ENCODE peak calls at places on chromosomes 5 and 9, in five cellular contexts. One of them, this sample, is unnamed.

GRCh38 chr5:179257190-179257741 is 88.0 kb downstream of the ADAMTS2 start:
- DNase-seq in pancreas: no peak
- DNase-seq in psoas muscle: peak
- DNase-seq in CD4-positive, alpha-beta T cell: no peak
- DNase-seq in astrocyte of the spinal cord: no peak
- DNase-seq in this sample: no peak

GRCh38 chr9:114386361-114386885 is 1.4 kb downstream of the AKNA start:
- DNase-seq in astrocyte of the spinal cord: no peak
- DNase-seq in pancreas: no peak
- DNase-seq in psoas muscle: no peak
- DNase-seq in CD4-positive, alpha-beta T cell: no peak
- DNase-seq in this sample: no peak

GRCh38 chr5:111996574-111996973 is 239.6 kb upstream of the NREP start:
- DNase-seq in astrocyte of the spinal cord: no peak
- DNase-seq in psoas muscle: no peak
- DNase-seq in CD4-positive, alpha-beta T cell: no peak
- DNase-seq in pancreas: no peak
- DNase-seq in this sample: no peak

GRCh38 chr5:170484459-170484831 is 19.4 kb upstream of the KCNIP1 start:
- DNase-seq in pancreas: no peak
- DNase-seq in psoas muscle: no peak
- DNase-seq in astrocyte of the spinal cord: no peak
- DNase-seq in CD4-positive, alpha-beta T cell: no peak
- DNase-seq in this sample: no peak

GRCh38 chr9:124353811-124354274 is 61.4 kb downstream of the PSMB7 start:
- DNase-seq in CD4-positive, alpha-beta T cell: no peak
- DNase-seq in pancreas: no peak
- DNase-seq in astrocyte of the spinal cord: peak
- DNase-seq in psoas muscle: no peak
- DNase-seq in this sample: no peak

GRCh38 chr5:6583049-6583880 is 49.6 kb downstream of the NSUN2 start:
- DNase-seq in astrocyte of the spinal cord: no peak
- DNase-seq in CD4-positive, alpha-beta T cell: no peak
- DNase-seq in psoas muscle: peak
- DNase-seq in pancreas: peak
- DNase-seq in this sample: peak

GRCh38 chr9:9729082-9729481 is 883.7 kb downstream of the PTPRD start:
- DNase-seq in pancreas: no peak
- DNase-seq in astrocyte of the spinal cord: no peak
- DNase-seq in CD4-positive, alpha-beta T cell: no peak
- DNase-seq in psoas muscle: no peak
- DNase-seq in this sample: no peak

GRCh38 chr9:106621299-106621920 is 241.6 kb upstream of the ZNF462 start:
- DNase-seq in astrocyte of the spinal cord: peak
- DNase-seq in CD4-positive, alpha-beta T cell: no peak
- DNase-seq in pancreas: no peak
- DNase-seq in psoas muscle: no peak
- DNase-seq in this sample: no peak

GRCh38 chr5:157217289-157218024 is 36.8 kb downstream of the ITK start:
- DNase-seq in CD4-positive, alpha-beta T cell: no peak
- DNase-seq in pancreas: no peak
- DNase-seq in astrocyte of the spinal cord: no peak
- DNase-seq in psoas muscle: no peak
- DNase-seq in this sample: no peak

GRCh38 chr9:113578877-113579269 is 115.3 kb downstream of the RGS3 start:
- DNase-seq in astrocyte of the spinal cord: peak
- DNase-seq in psoas muscle: peak
- DNase-seq in pancreas: no peak
- DNase-seq in CD4-positive, alpha-beta T cell: peak
- DNase-seq in this sample: peak

GRCh38 chr5:132791026-132791425 is 14.0 kb upstream of the SEPTIN8 start:
- DNase-seq in psoas muscle: no peak
- DNase-seq in pancreas: no peak
- DNase-seq in astrocyte of the spinal cord: no peak
- DNase-seq in CD4-positive, alpha-beta T cell: no peak
- DNase-seq in this sample: no peak

GRCh38 chr9:95512751-95513120 is 4.0 kb downstream of the PTCH1 start:
- DNase-seq in CD4-positive, alpha-beta T cell: no peak
- DNase-seq in psoas muscle: no peak
- DNase-seq in pancreas: no peak
- DNase-seq in astrocyte of the spinal cord: no peak
- DNase-seq in this sample: no peak

GRCh38 chr5:170571331-170571731 is 67.5 kb downstream of the KCNIP1 start:
- DNase-seq in pancreas: no peak
- DNase-seq in CD4-positive, alpha-beta T cell: no peak
- DNase-seq in psoas muscle: no peak
- DNase-seq in astrocyte of the spinal cord: peak
- DNase-seq in this sample: peak

GRCh38 chr5:128146671-128147070 is 63.1 kb downstream of the SLC12A2 start:
- DNase-seq in astrocyte of the spinal cord: no peak
- DNase-seq in psoas muscle: no peak
- DNase-seq in pancreas: no peak
- DNase-seq in CD4-positive, alpha-beta T cell: no peak
- DNase-seq in this sample: no peak

GRCh38 chr5:152246401-152246800 is 158.7 kb downstream of the NMUR2 start:
- DNase-seq in psoas muscle: no peak
- DNase-seq in CD4-positive, alpha-beta T cell: no peak
- DNase-seq in astrocyte of the spinal cord: peak
- DNase-seq in pancreas: no peak
- DNase-seq in this sample: peak

GRCh38 chr5:54854883-54855581 is 130.4 kb downstream of the ESM1 start:
- DNase-seq in CD4-positive, alpha-beta T cell: no peak
- DNase-seq in pancreas: no peak
- DNase-seq in psoas muscle: no peak
- DNase-seq in astrocyte of the spinal cord: no peak
- DNase-seq in this sample: no peak

GRCh38 chr5:54851449-54851848 is 133.9 kb downstream of the ESM1 start:
- DNase-seq in CD4-positive, alpha-beta T cell: no peak
- DNase-seq in psoas muscle: no peak
- DNase-seq in astrocyte of the spinal cord: no peak
- DNase-seq in pancreas: no peak
- DNase-seq in this sample: no peak

DNA sequence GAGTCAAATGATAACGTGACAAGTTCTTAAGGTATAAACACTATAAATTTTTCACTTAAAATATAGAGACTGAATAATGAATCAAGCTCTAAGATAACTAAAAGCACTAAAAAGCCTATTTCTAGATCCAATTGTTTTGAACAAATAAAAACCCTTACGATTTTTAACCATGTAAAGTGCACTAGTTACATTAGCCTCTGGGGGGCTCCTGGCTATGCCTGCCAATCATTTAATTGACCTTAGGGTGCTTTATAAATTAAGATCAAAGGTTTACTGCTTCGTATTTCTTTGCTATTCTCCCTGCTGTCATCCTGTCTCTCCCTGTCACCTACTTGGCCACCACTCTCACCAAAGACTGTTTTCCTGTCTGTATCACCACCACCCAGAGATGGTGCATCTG is 133.4 kb downstream of the ESM1 start:
- DNase-seq in pancreas: no peak
- DNase-seq in CD4-positive, alpha-beta T cell: no peak
- DNase-seq in astrocyte of the spinal cord: no peak
- DNase-seq in psoas muscle: no peak
- DNase-seq in this sample: no peak
- TF ChIP-seq CTCF in pancreas: no peak
- TF ChIP-seq CTCF in CD4-positive, alpha-beta T cell: no peak
- TF ChIP-seq CTCF in astrocyte of the spinal cord: no peak
- TF ChIP-seq CTCF in psoas muscle: no peak
- TF ChIP-seq CTCF in this sample: no peak

GRCh38 chr9:134103391-134103998 is 32.4 kb upstream of the WDR5 start:
- DNase-seq in pancreas: no peak
- DNase-seq in astrocyte of the spinal cord: no peak
- DNase-seq in psoas muscle: no peak
- DNase-seq in CD4-positive, alpha-beta T cell: no peak
- DNase-seq in this sample: no peak

GRCh38 chr9:134100040-134100439 is 32.2 kb upstream of the BRD3 start:
- DNase-seq in CD4-positive, alpha-beta T cell: no peak
- DNase-seq in psoas muscle: no peak
- DNase-seq in pancreas: no peak
- DNase-seq in astrocyte of the spinal cord: no peak
- DNase-seq in this sample: no peak

GRCh38 chr9:134101623-134102149 is 33.9 kb upstream of the BRD3 start:
- DNase-seq in psoas muscle: no peak
- DNase-seq in astrocyte of the spinal cord: no peak
- DNase-seq in pancreas: no peak
- DNase-seq in CD4-positive, alpha-beta T cell: no peak
- DNase-seq in this sample: no peak

GRCh38 chr9:134099123-134099761 is 31.4 kb upstream of the BRD3 start:
- DNase-seq in astrocyte of the spinal cord: peak
- DNase-seq in CD4-positive, alpha-beta T cell: peak
- DNase-seq in psoas muscle: no peak
- DNase-seq in pancreas: peak
- DNase-seq in this sample: peak
- TF ChIP-seq CTCF in astrocyte of the spinal cord: peak
- TF ChIP-seq CTCF in CD4-positive, alpha-beta T cell: peak
- TF ChIP-seq CTCF in psoas muscle: peak
- TF ChIP-seq CTCF in pancreas: peak
- TF ChIP-seq CTCF in this sample: peak

GRCh38 chr5:99061299-99061698 is 132.5 kb upstream of the CHD1 start:
- DNase-seq in CD4-positive, alpha-beta T cell: no peak
- DNase-seq in astrocyte of the spinal cord: no peak
- DNase-seq in psoas muscle: no peak
- DNase-seq in pancreas: no peak
- DNase-seq in this sample: no peak
- TF ChIP-seq CTCF in CD4-positive, alpha-beta T cell: no peak
- TF ChIP-seq CTCF in astrocyte of the spinal cord: no peak
- TF ChIP-seq CTCF in psoas muscle: no peak
- TF ChIP-seq CTCF in pancreas: no peak
- TF ChIP-seq CTCF in this sample: no peak

DNA sequence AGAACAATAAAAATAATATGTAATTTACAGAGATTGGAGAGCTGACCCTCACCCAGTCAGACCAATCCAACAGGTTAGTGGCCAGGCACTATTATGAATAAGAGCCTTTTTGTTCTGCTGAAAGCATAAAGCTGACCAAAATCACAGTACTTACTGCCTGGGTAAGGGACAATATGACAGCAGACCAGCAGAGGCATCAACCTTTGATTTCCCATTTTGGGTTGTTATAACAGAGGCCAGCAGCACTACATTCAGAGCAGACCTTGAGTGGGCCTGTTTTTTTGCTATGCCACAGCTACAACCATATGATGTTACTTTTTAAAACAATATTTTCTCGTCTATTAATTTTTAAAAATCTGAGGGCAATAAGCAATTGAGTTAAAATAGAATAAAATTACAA is 892.8 kb downstream of the TAF11L14 start:
- DNase-seq in astrocyte of the spinal cord: no peak
- DNase-seq in pancreas: no peak
- DNase-seq in CD4-positive, alpha-beta T cell: no peak
- DNase-seq in psoas muscle: no peak
- DNase-seq in this sample: no peak
- TF ChIP-seq CTCF in astrocyte of the spinal cord: no peak
- TF ChIP-seq CTCF in pancreas: no peak
- TF ChIP-seq CTCF in CD4-positive, alpha-beta T cell: no peak
- TF ChIP-seq CTCF in psoas muscle: no peak
- TF ChIP-seq CTCF in this sample: no peak

DNA sequence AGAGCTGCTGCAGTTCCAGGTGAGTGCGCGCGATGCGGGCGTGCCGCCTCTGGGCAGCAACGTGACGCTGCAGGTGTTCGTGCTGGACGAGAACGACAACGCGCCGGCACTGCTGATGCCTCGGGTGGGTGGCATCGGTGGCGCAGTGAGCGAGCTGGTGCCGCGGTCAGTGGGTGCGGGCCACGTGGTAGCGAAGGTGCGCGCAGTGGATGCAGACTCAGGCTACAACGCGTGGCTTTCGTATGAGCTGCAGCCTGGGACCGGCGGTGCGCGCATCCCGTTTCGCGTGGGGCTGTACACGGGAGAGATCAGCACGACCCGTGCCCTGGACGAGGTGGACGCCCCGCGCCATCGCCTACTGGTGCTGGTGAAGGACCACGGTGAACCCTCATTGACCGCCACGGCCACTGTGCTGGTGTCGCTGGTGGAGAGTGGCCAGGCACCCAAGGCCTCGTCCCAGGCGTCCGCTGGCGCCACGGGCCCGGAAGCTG is 2.0 kb downstream of the PCDHA3 start:
- DNase-seq in astrocyte of the spinal cord: no peak
- DNase-seq in CD4-positive, alpha-beta T cell: no peak
- DNase-seq in pancreas: no peak
- DNase-seq in psoas muscle: no peak
- DNase-seq in this sample: no peak
- TF ChIP-seq CTCF in astrocyte of the spinal cord: no peak
- TF ChIP-seq CTCF in CD4-positive, alpha-beta T cell: no peak
- TF ChIP-seq CTCF in pancreas: no peak
- TF ChIP-seq CTCF in psoas muscle: no peak
- TF ChIP-seq CTCF in this sample: no peak

GRCh38 chr9:99013550-99013949 is 69.8 kb downstream of the COL15A1 start:
- DNase-seq in CD4-positive, alpha-beta T cell: no peak
- DNase-seq in astrocyte of the spinal cord: no peak
- DNase-seq in pancreas: no peak
- DNase-seq in psoas muscle: no peak
- DNase-seq in this sample: no peak

GRCh38 chr9:99011161-99011709 is 67.5 kb downstream of the COL15A1 start:
- DNase-seq in astrocyte of the spinal cord: peak
- DNase-seq in pancreas: no peak
- DNase-seq in psoas muscle: no peak
- DNase-seq in CD4-positive, alpha-beta T cell: no peak
- DNase-seq in this sample: no peak

GRCh38 chr9:99015890-99016289 is 72.2 kb downstream of the COL15A1 start:
- DNase-seq in CD4-positive, alpha-beta T cell: no peak
- DNase-seq in psoas muscle: no peak
- DNase-seq in pancreas: no peak
- DNase-seq in astrocyte of the spinal cord: no peak
- DNase-seq in this sample: no peak

GRCh38 chr9:99015448-99015847 is 71.7 kb downstream of the COL15A1 start:
- DNase-seq in astrocyte of the spinal cord: no peak
- DNase-seq in pancreas: no peak
- DNase-seq in psoas muscle: no peak
- DNase-seq in CD4-positive, alpha-beta T cell: no peak
- DNase-seq in this sample: no peak

GRCh38 chr9:99012957-99013512 is 69.3 kb downstream of the COL15A1 start:
- DNase-seq in psoas muscle: no peak
- DNase-seq in pancreas: no peak
- DNase-seq in CD4-positive, alpha-beta T cell: no peak
- DNase-seq in astrocyte of the spinal cord: no peak
- DNase-seq in this sample: no peak
- TF ChIP-seq CTCF in psoas muscle: peak
- TF ChIP-seq CTCF in pancreas: peak
- TF ChIP-seq CTCF in CD4-positive, alpha-beta T cell: no peak
- TF ChIP-seq CTCF in astrocyte of the spinal cord: no peak
- TF ChIP-seq CTCF in this sample: no peak

DNA sequence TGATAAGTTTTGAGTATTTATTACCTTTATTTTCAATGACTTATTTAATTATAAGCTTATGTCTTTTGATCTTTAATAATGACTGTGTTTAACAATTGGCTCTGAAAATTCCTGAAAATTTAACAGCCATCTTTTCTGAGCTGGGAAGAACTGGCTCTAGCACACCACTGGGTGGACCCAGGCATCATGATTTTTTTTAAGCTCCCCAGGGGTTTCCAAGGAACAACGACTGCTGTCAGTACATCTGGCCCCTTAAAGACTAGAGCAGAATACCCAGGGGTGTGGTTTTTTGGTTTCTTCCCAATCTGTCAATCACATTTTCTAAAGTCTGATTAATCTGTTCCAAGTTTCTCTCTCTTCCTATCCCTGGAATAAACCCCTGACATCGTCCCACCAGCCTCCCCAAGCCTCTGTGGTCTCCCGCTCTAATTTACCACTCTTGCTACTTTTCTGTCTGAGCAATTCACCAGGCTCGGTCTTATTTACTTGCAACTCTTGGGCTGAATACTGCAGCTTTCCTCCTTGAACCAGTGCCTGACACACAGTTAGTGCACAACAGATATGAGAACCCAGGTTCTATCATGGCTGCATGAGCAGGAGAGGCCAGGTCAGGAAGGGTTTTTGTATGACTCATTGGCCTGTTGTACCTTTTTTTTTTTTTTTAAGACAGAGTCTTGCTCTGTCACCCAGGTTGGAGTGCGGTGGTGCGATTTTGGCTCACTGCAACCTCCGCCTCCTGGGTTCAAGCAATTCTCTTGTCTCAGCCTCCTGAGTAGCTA is 321.9 kb downstream of the ZSWIM6 start:
- DNase-seq in psoas muscle: no peak
- DNase-seq in pancreas: no peak
- DNase-seq in CD4-positive, alpha-beta T cell: no peak
- DNase-seq in astrocyte of the spinal cord: no peak
- DNase-seq in this sample: no peak
- TF ChIP-seq CTCF in psoas muscle: no peak
- TF ChIP-seq CTCF in pancreas: no peak
- TF ChIP-seq CTCF in CD4-positive, alpha-beta T cell: no peak
- TF ChIP-seq CTCF in astrocyte of the spinal cord: no peak
- TF ChIP-seq CTCF in this sample: no peak